ENCODE peak calls at places on chromosomes 5 and 9, in seven cellular contexts. R, J, H, C, G, N and X are unnamed samples.

GRCh38 chr5:172380992-172381643 is 73.2 kb downstream of the SH3PXD2B start:
- DNase-seq in J (no peak), N (no peak), H (peak), G (peak), R (peak), C (peak), X (no peak)

GRCh38 chr5:90308787-90309585 is 100.6 kb downstream of the CETN3 start:
- DNase-seq in H (no peak), G (no peak), N (no peak), J (no peak), C (no peak), R (no peak), X (no peak)

GRCh38 chr5:35854248-35854647 is 2.4 kb upstream of the IL7R start:
- DNase-seq in G (no peak), R (peak), J (no peak), N (no peak), H (no peak), C (no peak), X (no peak)

GRCh38 chr5:149671544-149671943 is 58.6 kb upstream of the PPARGC1B start:
- DNase-seq in N (no peak), C (no peak), J (no peak), H (no peak), R (peak), G (no peak), X (peak)

GRCh38 chr5:9543266-9543925 is 2.5 kb downstream of the SEMA5A start:
- DNase-seq in J (no peak), G (no peak), N (no peak), H (peak), C (no peak), R (no peak), X (no peak)

GRCh38 chr9:93592389-93593021 is 16.1 kb downstream of the PHF2 start:
- DNase-seq in R (no peak), C (no peak), G (no peak), J (no peak), N (peak), H (no peak), X (peak)

GRCh38 chr5:87717761-87718160 is 305.0 kb upstream of the CCNH start:
- DNase-seq in J (no peak), G (no peak), N (no peak), H (no peak), C (no peak), R (no peak), X (no peak)

GRCh38 chr5:36444582-36444999 is 142.9 kb upstream of the RANBP3L start:
- DNase-seq in H (peak), R (peak), N (no peak), C (peak), G (peak), J (no peak), X (peak)

GRCh38 chr5:96440185-96440538 is 7.1 kb upstream of the PCSK1 start:
- DNase-seq in R (no peak), H (no peak), N (no peak), J (no peak), C (no peak), G (no peak), X (no peak)

GRCh38 chr9:18791074-18791473 is 241.9 kb downstream of the SAXO1 start:
- DNase-seq in G (no peak), R (no peak), J (no peak), H (no peak), C (no peak), N (peak), X (peak)

DNA sequence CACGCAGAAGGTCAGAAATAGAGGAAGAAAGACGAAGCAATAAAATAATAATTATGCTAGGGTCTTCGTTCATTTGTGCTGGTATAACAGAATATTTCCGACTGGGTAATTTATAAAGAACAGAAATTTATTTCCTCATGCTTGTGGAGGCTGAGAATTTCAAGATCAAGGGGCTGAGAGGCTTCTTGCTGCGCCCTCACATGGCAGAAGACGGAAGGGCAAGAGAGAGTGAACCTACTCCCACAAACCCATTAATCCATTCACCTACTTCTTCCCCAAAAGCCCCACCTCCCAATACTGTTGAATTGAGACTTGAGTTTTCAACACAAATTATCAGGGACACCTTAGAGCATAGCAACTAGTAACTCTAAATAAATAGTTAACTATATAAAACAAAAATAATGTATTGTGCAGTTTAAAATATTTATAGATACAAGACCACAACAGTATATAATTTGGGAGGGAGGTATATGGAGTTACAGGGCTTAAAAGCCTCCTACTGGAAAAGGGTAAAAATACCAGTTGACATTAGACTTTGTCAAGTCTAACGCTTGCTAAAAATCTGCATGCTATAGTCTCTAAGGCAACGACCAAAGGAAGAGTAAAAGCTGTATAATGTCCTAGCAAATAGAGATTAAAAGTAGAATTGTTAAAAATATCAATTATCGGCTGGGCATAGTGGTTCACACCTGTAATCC is 40.3 kb upstream of the NAA35 start:
- DNase-seq in J (peak), H (peak), N (peak), G (no peak), C (no peak), R (peak), X (peak)
- TF ChIP-seq CTCF in J (peak), H (peak), N (peak), G (peak), C (peak), R (peak), X (peak)

GRCh38 chr5:148574167-148574566 is 80.2 kb downstream of the HTR4 start:
- DNase-seq in J (no peak), R (no peak), N (no peak), C (no peak), G (no peak), H (no peak), X (no peak)

GRCh38 chr5:148573374-148573773 is 81.0 kb downstream of the HTR4 start:
- DNase-seq in J (no peak), R (no peak), G (no peak), C (no peak), N (no peak), H (no peak), X (no peak)

GRCh38 chr5:148565148-148565547 is 89.2 kb downstream of the HTR4 start:
- DNase-seq in J (no peak), N (no peak), H (no peak), R (no peak), C (no peak), G (no peak), X (no peak)

GRCh38 chr5:148569948-148570347 is 84.4 kb downstream of the HTR4 start:
- DNase-seq in R (no peak), G (no peak), J (no peak), H (no peak), N (no peak), C (no peak), X (peak)
- TF ChIP-seq CTCF in R (no peak), G (no peak), J (no peak), H (no peak), N (no peak), C (no peak), X (no peak)

GRCh38 chr9:112212926-112213325 is 37.8 kb upstream of the SUSD1 start:
- DNase-seq in C (no peak), G (no peak), H (no peak), N (no peak), R (no peak), J (no peak), X (no peak)

GRCh38 chr9:112224401-112225289 is 49.5 kb upstream of the SUSD1 start:
- DNase-seq in C (no peak), H (peak), J (no peak), G (no peak), N (no peak), R (no peak), X (peak)

GRCh38 chr9:112218908-112219307 is 43.8 kb upstream of the SUSD1 start:
- DNase-seq in H (no peak), C (no peak), R (no peak), J (peak), N (no peak), G (no peak), X (no peak)
- TF ChIP-seq CTCF in H (no peak), C (no peak), R (no peak), J (no peak), N (no peak), G (no peak), X (no peak)

GRCh38 chr9:114385412-114386181 is 2.2 kb downstream of the AKNA start:
- DNase-seq in R (peak), N (peak), G (peak), C (peak), J (peak), H (peak), X (peak)

GRCh38 chr9:114383866-114384231 is 3.9 kb downstream of the AKNA start:
- DNase-seq in R (no peak), J (no peak), G (no peak), C (no peak), H (no peak), N (no peak), X (no peak)

GRCh38 chr9:114380988-114381387 is 6.8 kb downstream of the AKNA start:
- DNase-seq in H (no peak), N (no peak), J (no peak), C (no peak), G (no peak), R (no peak), X (no peak)

GRCh38 chr9:114384836-114385411 is 2.9 kb downstream of the AKNA start:
- DNase-seq in R (no peak), C (no peak), N (peak), G (no peak), J (no peak), H (no peak), X (no peak)

DNA sequence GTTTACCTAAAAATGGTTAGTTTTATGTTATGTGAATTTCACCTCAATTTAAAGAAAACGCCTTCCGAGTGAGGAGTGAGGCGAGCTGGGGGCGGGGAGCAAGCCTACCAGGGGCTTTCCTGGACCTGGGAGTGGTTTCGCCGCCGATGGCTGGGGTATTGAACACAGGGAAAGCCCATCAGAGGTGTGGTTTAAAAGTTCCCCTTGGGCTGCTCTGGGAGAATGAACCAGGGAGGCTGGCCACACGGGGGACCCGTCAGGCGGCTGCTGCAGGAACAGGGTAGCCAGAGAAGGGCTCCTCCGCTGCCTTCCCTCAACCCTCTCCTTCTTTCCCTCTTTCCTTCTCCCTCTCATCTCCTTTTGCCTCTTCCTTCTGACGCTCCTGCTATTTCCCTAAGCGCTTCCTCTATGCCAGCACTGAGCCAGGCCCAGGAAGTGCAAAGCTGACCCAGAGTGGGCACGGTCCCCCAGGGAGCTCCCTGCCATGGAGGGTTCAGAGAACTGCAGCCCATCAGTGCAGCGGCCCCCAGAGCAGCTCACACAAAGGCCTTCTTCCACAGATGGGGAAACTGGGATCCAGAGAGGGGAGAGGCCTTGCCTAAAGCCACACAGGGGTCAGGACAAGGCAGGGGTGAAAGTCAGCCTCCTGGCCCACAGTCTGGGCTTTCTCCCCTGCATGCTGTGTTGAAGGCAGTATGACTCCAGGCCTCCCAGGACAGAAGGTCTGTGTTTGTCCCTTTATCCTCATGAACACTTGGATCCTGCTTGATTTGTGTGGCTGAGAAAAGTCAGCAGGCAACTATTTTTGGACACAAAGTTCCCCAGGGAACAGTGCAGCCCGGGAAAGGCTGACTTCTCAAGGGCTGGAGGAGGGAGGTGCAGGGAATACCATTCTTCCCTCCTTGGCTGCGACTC is 4.6 kb downstream of the AKNA start:
- DNase-seq in R (peak), N (no peak), C (no peak), G (peak), J (peak), H (peak), X (no peak)
- TF ChIP-seq CTCF in R (no peak), N (no peak), C (peak), G (no peak), J (peak), H (peak), X (no peak)

GRCh38 chr9:12426198-12426864 is 266.9 kb upstream of the TYRP1 start:
- DNase-seq in C (no peak), G (no peak), J (no peak), H (peak), R (no peak), N (no peak), X (peak)
- TF ChIP-seq CTCF in C (no peak), G (no peak), J (no peak), H (no peak), R (no peak), N (no peak), X (peak)

GRCh38 chr5:34460496-34460895 is 195.6 kb upstream of the RAI14 start:
- DNase-seq in C (no peak), R (no peak), G (no peak), H (no peak), N (no peak), J (no peak), X (no peak)
- TF ChIP-seq CTCF in C (no peak), R (no peak), G (no peak), H (no peak), N (no peak), J (no peak), X (no peak)

GRCh38 chr9:116859763-116860162 is 172.7 kb downstream of the TRIM32 start:
- DNase-seq in G (no peak), N (no peak), R (no peak), C (no peak), J (no peak), H (no peak), X (peak)
- TF ChIP-seq CTCF in G (no peak), N (no peak), R (no peak), C (no peak), J (no peak), H (no peak), X (no peak)